ENCODE peak calls at places on chromosome 1, in four cellular contexts. K, A, S and X are unnamed samples.

GRCh38 chr1:214827883-214828282 is 224.9 kb downstream of the CENPF start:
- DNase-seq in K (no peak), A (no peak), S (no peak), X (no peak)

GRCh38 chr1:110176299-110176956 is 26.1 kb downstream of the SLC6A17 start:
- DNase-seq in K (no peak), A (no peak), S (no peak), X (peak)

GRCh38 chr1:21175670-21176581 is 771 bp downstream of the EIF4G3 start:
- DNase-seq in K (peak), A (no peak), S (peak), X (peak)

GRCh38 chr1:185598326-185598725 is 135.9 kb upstream of the HMCN1 start:
- DNase-seq in K (no peak), A (no peak), S (no peak), X (no peak)

GRCh38 chr1:3261007-3261968 is 192.3 kb downstream of the PRDM16 start:
- DNase-seq in K (no peak), A (no peak), S (no peak), X (no peak)

GRCh38 chr1:85581802-85582686 is 1.5 kb downstream of the CCN1 start:
- DNase-seq in K (peak), A (no peak), S (no peak), X (peak)

GRCh38 chr1:94191216-94191615 is 46.2 kb downstream of the ARHGAP29 start:
- DNase-seq in K (no peak), A (no peak), S (no peak), X (no peak)

GRCh38 chr1:44068442-44068861 is 37.2 kb upstream of the SLC6A9 start:
- DNase-seq in K (no peak), A (no peak), S (no peak), X (no peak)

GRCh38 chr1:54404939-54405880 is 984 bp downstream of the SSBP3 start:
- DNase-seq in K (peak), A (no peak), S (peak), X (no peak)

GRCh38 chr1:2983706-2984398 is 37.4 kb upstream of the ACTRT2 start:
- DNase-seq in K (no peak), A (no peak), S (no peak), X (no peak)

GRCh38 chr1:35001743-35002142 is 16.6 kb upstream of the TMEM35B start:
- DNase-seq in K (no peak), A (no peak), S (no peak), X (no peak)

GRCh38 chr1:207628776-207629175 is 16.2 kb upstream of the CR1L start:
- DNase-seq in K (no peak), A (no peak), S (no peak), X (no peak)

GRCh38 chr1:180261524-180262160 is 31.6 kb downstream of the LHX4 start:
- DNase-seq in K (no peak), A (no peak), S (no peak), X (no peak)

GRCh38 chr1:155379180-155379876 is 58.6 kb downstream of the RUSC1 start:
- DNase-seq in K (no peak), A (no peak), S (no peak), X (no peak)

GRCh38 chr1:240906477-240906876 is 294.5 kb upstream of the GREM2 start:
- DNase-seq in K (no peak), A (no peak), S (no peak), X (no peak)

GRCh38 chr1:18965206-18966173 is 9.0 kb upstream of the IFFO2 start:
- DNase-seq in K (peak), A (no peak), S (no peak), X (no peak)

GRCh38 chr1:21098186-21098915 is 78.3 kb downstream of the EIF4G3 start:
- DNase-seq in K (no peak), A (no peak), S (no peak), X (no peak)

GRCh38 chr1:198254521-198254920 is 97.7 kb downstream of the NEK7 start:
- DNase-seq in K (no peak), A (no peak), S (no peak), X (no peak)

GRCh38 chr1:81936838-81937237 is 136.1 kb downstream of the ADGRL2 start:
- DNase-seq in K (no peak), A (no peak), S (no peak), X (no peak)

GRCh38 chr1:33903210-33903589 is 39.3 kb downstream of the HMGB4 start:
- DNase-seq in K (no peak), A (no peak), S (no peak), X (no peak)

GRCh38 chr1:47211796-47212269 is 20.2 kb downstream of the TAL1 start:
- DNase-seq in K (no peak), A (no peak), S (no peak), X (no peak)

GRCh38 chr1:109806733-109807397 is 43.1 kb upstream of the EPS8L3 start:
- DNase-seq in K (no peak), A (no peak), S (no peak), X (no peak)

GRCh38 chr1:240956020-240956419 is 344.1 kb upstream of the GREM2 start:
- DNase-seq in K (no peak), A (no peak), S (no peak), X (no peak)

GRCh38 chr1:51294566-51295184 is 35.7 kb downstream of the TTC39A start:
- DNase-seq in K (no peak), A (no peak), S (no peak), X (no peak)

GRCh38 chr1:238052496-238053266 is 162.0 kb upstream of the ZP4 start:
- DNase-seq in K (peak), A (no peak), S (no peak), X (no peak)

GRCh38 chr1:44425327-44426082 is 20.4 kb downstream of the RNF220 start:
- DNase-seq in K (no peak), A (no peak), S (no peak), X (no peak)

GRCh38 chr1:115977481-115978258 is 1.4 kb downstream of the SLC22A15 start:
- DNase-seq in K (peak), A (no peak), S (no peak), X (no peak)

GRCh38 chr1:211928993-211929637 is 98.6 kb upstream of the LPGAT1 start:
- DNase-seq in K (peak), A (no peak), S (no peak), X (peak)

GRCh38 chr1:94045465-94046056 is 75.4 kb downstream of the ABCA4 start:
- DNase-seq in K (peak), A (no peak), S (no peak), X (peak)

GRCh38 chr1:116420417-116421200 is 47.6 kb downstream of the ATP1A1 start:
- DNase-seq in K (no peak), A (no peak), S (no peak), X (no peak)

GRCh38 chr1:189180057-189180456 is 1297.6 kb downstream of the BRINP3 start:
- DNase-seq in K (no peak), A (no peak), S (no peak), X (no peak)

GRCh38 chr1:46757256-46757955 is 38.5 kb upstream of the EFCAB14 start:
- DNase-seq in K (peak), A (no peak), S (no peak), X (peak)